ENCODE peak calls at places on chromosomes 7 and 10, in six cellular contexts. E is GM12892; L is nephron progenitor cell; O is activated naive CD8-positive, alpha-beta T cell treated with anti-CD3 and anti-CD28 coated beads, Interleukin-2, amount 50 U/mL, for 24 hours; A is RPMI8226; X is body of pancreas. R is an unnamed sample.

GRCh38 chr10:124693801-124694416 is 50.3 kb downstream of the FAM53B start:
- DNase-seq in X (peak; percentile 60), L (no peak), A (no peak), E (no peak), O (no peak), R (peak; percentile 65)

GRCh38 chr7:38317457-38318037 is 44.1 kb upstream of the TARP start:
- DNase-seq in E (no peak), O (no peak), L (no peak), A (no peak), X (no peak), R (no peak)

GRCh38 chr7:150448789-150449147 is 1.7 kb upstream of the GIMAP8 start:
- DNase-seq in E (peak; percentile 84), L (peak; percentile 78), O (peak; percentile 88), X (peak; percentile 75), A (peak; percentile 92), R (peak; percentile 70)

GRCh38 chr7:21454182-21454581 is 26.3 kb downstream of the SP4 start:
- DNase-seq in O (no peak), E (no peak), A (no peak), X (no peak), L (no peak), R (no peak)

GRCh38 chr7:1109581-1110310 is 21.8 kb downstream of the GPER1 start:
- DNase-seq in X (no peak), E (no peak), L (no peak), A (no peak), O (no peak), R (no peak)

GRCh38 chr10:58952162-58952561 is 224.3 kb upstream of the PHYHIPL start:
- DNase-seq in X (no peak), L (no peak), O (no peak), A (no peak), E (no peak), R (no peak)

GRCh38 chr7:36673703-36674102 is 50.6 kb downstream of the AOAH start:
- DNase-seq in O (no peak), E (no peak), X (no peak), A (no peak), L (no peak), R (no peak)

GRCh38 chr10:124012066-124012465 is 81.3 kb downstream of the CHST15 start:
- DNase-seq in A (no peak), L (no peak), E (no peak), X (no peak), O (no peak), R (no peak)

GRCh38 chr7:157160433-157160832 is 21.7 kb downstream of the UBE3C start:
- DNase-seq in L (no peak), O (no peak), X (no peak), A (no peak), E (no peak), R (no peak)

GRCh38 chr7:6496842-6497636 is 49.3 kb upstream of the DAGLB start:
- DNase-seq in O (no peak), L (no peak), X (no peak), E (no peak), A (no peak), R (no peak)

GRCh38 chr7:105035349-105035748 is 21.3 kb downstream of the KMT2E start:
- DNase-seq in X (no peak), L (no peak), O (no peak), E (no peak), A (no peak), R (no peak)

GRCh38 chr10:12797471-12798262 is 203.8 kb downstream of the CCDC3 start:
- DNase-seq in A (no peak), E (no peak), L (no peak), X (no peak), O (no peak), R (no peak)

GRCh38 chr7:71132521-71133231 is 732 bp downstream of the GALNT17 start:
- DNase-seq in X (peak; percentile 26), L (peak; percentile 51), O (no peak), E (no peak), A (peak; percentile 31), R (peak; percentile 58)

GRCh38 chr10:123144697-123145541 is 3.0 kb upstream of the HMX2 start:
- DNase-seq in O (no peak), L (peak; percentile 29), E (no peak), A (no peak), X (no peak), R (no peak)

GRCh38 chr10:110681023-110681681 is 37.0 kb downstream of the RBM20 start:
- DNase-seq in A (peak; percentile 34), E (peak; percentile 29), L (peak; percentile 67), X (peak; percentile 28), O (peak; percentile 51), R (peak; percentile 47)

GRCh38 chr7:117810642-117811512 is 62.4 kb downstream of the CTTNBP2 start:
- DNase-seq in E (no peak), O (no peak), A (no peak), L (no peak), X (no peak), R (no peak)

GRCh38 chr10:59894114-59894513 is 12.2 kb downstream of the CCDC6 start:
- DNase-seq in L (no peak), X (peak; percentile 72), O (no peak), A (no peak), E (no peak), R (peak; percentile 87)

GRCh38 chr10:131871673-131872005 is 29.2 kb upstream of the PPP2R2D start:
- DNase-seq in X (no peak), A (no peak), L (no peak), O (no peak), E (no peak), R (no peak)

GRCh38 chr10:77240042-77240619 is 397.5 kb downstream of the KCNMA1 start:
- DNase-seq in X (no peak), E (no peak), L (no peak), O (no peak), A (no peak), R (no peak)

GRCh38 chr10:70403483-70404035 is 386 bp upstream of the EIF4EBP2 start:
- DNase-seq in O (no peak), X (no peak), E (no peak), A (no peak), L (no peak), R (no peak)

GRCh38 chr7:18975276-18975675 is 142.2 kb downstream of the TWIST1 start:
- DNase-seq in O (no peak), X (no peak), E (no peak), L (no peak), A (no peak), R (no peak)

GRCh38 chr10:92696606-92697383 is 7.0 kb downstream of the HHEX start:
- DNase-seq in O (no peak), X (no peak), L (no peak), A (no peak), E (no peak), R (no peak)

GRCh38 chr7:106375499-106375898 is 90.7 kb upstream of the NAMPT start:
- DNase-seq in A (no peak), X (no peak), O (no peak), E (no peak), L (no peak), R (no peak)

GRCh38 chr10:16832351-16833080 is 15.3 kb upstream of the RSU1 start:
- DNase-seq in E (no peak), L (no peak), A (no peak), O (no peak), X (peak; percentile 67), R (no peak)

GRCh38 chr10:132463333-132464255 is 66.6 kb downstream of the PWWP2B start:
- DNase-seq in A (no peak), E (no peak), O (no peak), X (no peak), L (peak; percentile 3), R (no peak)

GRCh38 chr7:127581716-127582115 is 3.7 kb downstream of the GCC1 start:
- DNase-seq in L (no peak), A (no peak), E (no peak), X (no peak), O (no peak), R (no peak)

GRCh38 chr7:36567699-36568436 is 156.4 kb downstream of the AOAH start:
- DNase-seq in E (no peak), L (no peak), O (no peak), X (no peak), A (no peak), R (no peak)

GRCh38 chr10:113047605-113047962 is 97.5 kb downstream of the TCF7L2 start:
- DNase-seq in A (no peak), E (no peak), L (no peak), O (no peak), X (no peak), R (peak; percentile 78)

GRCh38 chr10:120607710-120608703 is 151.0 kb downstream of the PLPP4 start:
- DNase-seq in A (no peak), O (no peak), X (no peak), L (no peak), E (no peak), R (no peak)

GRCh38 chr7:108499575-108499974 is 26.4 kb downstream of the PNPLA8 start:
- DNase-seq in E (no peak), X (no peak), L (no peak), A (no peak), O (no peak), R (no peak)

GRCh38 chr10:103789771-103790201 is 65.6 kb downstream of the SH3PXD2A start:
- DNase-seq in A (peak; percentile 67), E (no peak), O (no peak), L (no peak), X (no peak), R (peak; percentile 18)

GRCh38 chr7:44278451-44279161 is 46.8 kb downstream of the CAMK2B start:
- DNase-seq in L (peak; percentile 0), O (no peak), X (no peak), E (no peak), A (no peak), R (no peak)

GRCh38 chr7:157466473-157467261 is 129.9 kb downstream of the DNAJB6 start:
- DNase-seq in L (no peak), A (peak; percentile 61), X (no peak), O (no peak), E (no peak), R (no peak)

GRCh38 chr7:50730459-50731400 is 52.0 kb downstream of the GRB10 start:
- DNase-seq in E (no peak), L (no peak), X (no peak), A (no peak), O (no peak), R (no peak)

GRCh38 chr7:87566311-87566710 is 34.4 kb downstream of the ABCB1 start:
- DNase-seq in A (no peak), X (no peak), O (no peak), L (no peak), E (no peak), R (no peak)

GRCh38 chr10:72812798-72813430 is 80.6 kb upstream of the OIT3 start:
- DNase-seq in A (no peak), O (no peak), E (no peak), L (no peak), X (no peak), R (no peak)

GRCh38 chr7:295155-296154 is 5.5 kb downstream of the FOXL3 start:
- DNase-seq in O (no peak), X (no peak), L (no peak), E (no peak), A (no peak), R (no peak)

R was measured in thyroid gland.